ENCODE peak calls at places on chromosomes 2 and 18, in nine cellular contexts. W is ELR; A is stimulated activated CD8-positive, alpha-beta memory T cell treated with anti-CD3 and anti-CD28 coated beads, Interleukin-4, amount 100 ng/mL, for 1 hour; H is NCI-H748 treated with DMSO at 0.1 percent for 48 hours; I is AG09319; G is NCI-H1048; R is GM06990; F is right cardiac atrium; U is activated T-helper 1 cell treated with anti-CD3 and anti-CD28 coated beads, Interleukin-2, amount 50 U/mL, for 16 hours. T is an unnamed sample.

GRCh38 chr18:33440384-33441043 is at the start of gene CCDC178:
- DNase-seq in W (no peak), A (no peak), H (peak), I (no peak), G (no peak), R (no peak), F (peak), U (no peak), T (peak)

GRCh38 chr2:5392658-5393057 is 299.5 kb upstream of the SOX11 start:
- DNase-seq in W (no peak), A (no peak), H (no peak), I (no peak), G (no peak), R (no peak), F (no peak), U (no peak), T (no peak)

GRCh38 chr2:15154289-15154688 is 406.8 kb downstream of the NBAS start:
- DNase-seq in W (peak), A (no peak), H (no peak), I (no peak), G (no peak), R (no peak), F (no peak), U (no peak), T (no peak)

GRCh38 chr18:50637961-50638622 is 78.2 kb downstream of the MAPK4 start:
- DNase-seq in W (no peak), A (no peak), H (no peak), I (no peak), G (no peak), R (no peak), F (no peak), U (no peak), T (no peak)

GRCh38 chr18:43563780-43564179 is 286.5 kb upstream of the SYT4 start:
- DNase-seq in W (peak), A (no peak), H (peak), I (no peak), G (no peak), R (no peak), F (no peak), U (no peak), T (peak)

GRCh38 chr2:53827398-53828175 is 32.2 kb downstream of the GPR75 start:
- DNase-seq in W (no peak), A (no peak), H (no peak), I (no peak), G (no peak), R (no peak), F (no peak), U (no peak), T (no peak)

GRCh38 chr2:197947219-197947757 is 142.9 kb downstream of the PLCL1 start:
- DNase-seq in W (no peak), A (no peak), H (no peak), I (no peak), G (no peak), R (no peak), F (no peak), U (no peak), T (no peak)

GRCh38 chr2:203330434-203330833 is 2.2 kb downstream of the ABI2 start:
- DNase-seq in W (peak), A (no peak), H (no peak), I (no peak), G (no peak), R (no peak), F (no peak), U (no peak), T (no peak)

T was measured in GM13977.